ENCODE peak calls at places on chromosomes 16 and 17, in six cellular contexts. Y is suprapubic skin, F is ovary, K is spleen, R is right lobe of liver, Q is upper lobe of left lung. L is an unnamed sample. For H3K4me1, the result is how much of the 10 kb centered on the place peaks cover.

GRCh38 chr16:50745940-50746339 is 4.1 kb downstream of the CYLD start:
- DNase-seq in R (no peak), F (no peak), Y (no peak), Q (no peak), K (no peak), L (no peak)

GRCh38 chr16:59330030-59330670 is 596.0 kb upstream of the GOT2 start:
- DNase-seq in R (no peak), Q (no peak), F (no peak), Y (no peak), K (no peak), L (no peak)

GRCh38 chr17:58105093-58105492 is 21.9 kb downstream of the DYNLL2 start:
- DNase-seq in F (no peak), K (no peak), Q (no peak), R (no peak), Y (no peak), L (no peak)

GRCh38 chr17:80152057-80152831 is 5.3 kb upstream of the EIF4A3 start:
- DNase-seq in R (no peak), F (no peak), Y (peak), Q (no peak), K (no peak), L (no peak)

GRCh38 chr16:27269300-27270150 is 953 bp upstream of the NSMCE1 start:
- DNase-seq in Q (no peak), F (no peak), Y (no peak), K (no peak), R (peak), L (no peak)

GRCh38 chr17:2853111-2853721 is 57.0 kb downstream of the RAP1GAP2 start:
- DNase-seq in R (no peak), Q (peak), Y (peak), F (peak), K (peak), L (no peak)

GRCh38 chr17:78530675-78531074 is 46.5 kb downstream of the DNAH17 start:
- DNase-seq in K (peak), R (no peak), Q (no peak), F (no peak), Y (no peak), L (no peak)

GRCh38 chr16:70610273-70611223 is 35.8 kb upstream of the IL34 start:
- DNase-seq in Q (peak), R (no peak), K (peak), F (no peak), Y (no peak), L (peak)

GRCh38 chr17:40058151-40058784 is 4.1 kb upstream of the MED24 start:
- DNase-seq in F (no peak), Q (no peak), Y (no peak), R (no peak), K (no peak), L (no peak)

GRCh38 chr17:76696763-76697701 is 13.7 kb downstream of the MXRA7 start:
- DNase-seq in K (peak), Q (no peak), F (peak), Y (no peak), R (no peak), L (peak)

GRCh38 chr17:305090-305976 is 47.3 kb downstream of the RPH3AL start:
- DNase-seq in Y (no peak), R (no peak), Q (no peak), F (no peak), K (peak), L (no peak)

GRCh38 chr16:1631230-1631629 is 19.1 kb downstream of the CRAMP1 start:
- DNase-seq in F (no peak), Q (no peak), K (no peak), R (no peak), Y (no peak), L (no peak)

GRCh38 chr16:68197250-68197649 is 38.7 kb downstream of the ESRP2 start:
- DNase-seq in Y (no peak), F (no peak), Q (no peak), R (no peak), K (no peak), L (no peak)

GRCh38 chr17:61718022-61718421 is 127.0 kb upstream of the NACA2 start:
- DNase-seq in R (no peak), Y (no peak), K (no peak), F (no peak), Q (no peak), L (no peak)

GRCh38 chr17:37607637-37608368 is 1.4 kb downstream of the SYNRG start:
- DNase-seq in F (no peak), Y (no peak), R (no peak), K (peak), Q (no peak), L (no peak)

GRCh38 chr17:13476722-13477121 is 125.0 kb downstream of the HS3ST3A1 start:
- DNase-seq in K (no peak), Y (no peak), Q (no peak), F (no peak), R (no peak), L (no peak)

GRCh38 chr16:52577130-52577706 is 30.3 kb upstream of the TOX3 start:
- DNase-seq in R (no peak), Q (no peak), F (no peak), K (no peak), Y (no peak), L (no peak)

GRCh38 chr16:87844374-87844733 is 25.0 kb downstream of the SLC7A5 start:
- DNase-seq in F (no peak), Y (no peak), R (peak), K (no peak), Q (no peak), L (no peak)

GRCh38 chr16:880471-881171 is 80.1 kb upstream of the GNG13 start:
- DNase-seq in Y (no peak), K (peak), Q (no peak), F (no peak), R (no peak), L (no peak)

GRCh38 chr16:84096447-84097005 is 20.2 kb downstream of the MBTPS1 start:
- DNase-seq in Y (no peak), F (no peak), Q (peak), K (no peak), R (no peak), L (no peak)

GRCh38 chr17:30958187-30958586 is 12.7 kb upstream of the RNF135 start:
- DNase-seq in R (peak), F (no peak), Q (peak), Y (peak), K (no peak), L (no peak)

GRCh38 chr17:59373879-59374495 is 42.5 kb downstream of the YPEL2 start:
- DNase-seq in K (no peak), Q (no peak), Y (no peak), F (no peak), R (no peak), L (peak)

GRCh38 chr16:919658-920631 is 50.8 kb downstream of the LMF1 start:
- DNase-seq in F (no peak), Y (no peak), K (peak), Q (no peak), R (no peak), L (no peak)

GRCh38 chr17:78117027-78117981 is 11.3 kb downstream of the TMC6 start:
- DNase-seq in F (no peak), Y (peak), Q (no peak), K (peak), R (peak), L (no peak)

DNA sequence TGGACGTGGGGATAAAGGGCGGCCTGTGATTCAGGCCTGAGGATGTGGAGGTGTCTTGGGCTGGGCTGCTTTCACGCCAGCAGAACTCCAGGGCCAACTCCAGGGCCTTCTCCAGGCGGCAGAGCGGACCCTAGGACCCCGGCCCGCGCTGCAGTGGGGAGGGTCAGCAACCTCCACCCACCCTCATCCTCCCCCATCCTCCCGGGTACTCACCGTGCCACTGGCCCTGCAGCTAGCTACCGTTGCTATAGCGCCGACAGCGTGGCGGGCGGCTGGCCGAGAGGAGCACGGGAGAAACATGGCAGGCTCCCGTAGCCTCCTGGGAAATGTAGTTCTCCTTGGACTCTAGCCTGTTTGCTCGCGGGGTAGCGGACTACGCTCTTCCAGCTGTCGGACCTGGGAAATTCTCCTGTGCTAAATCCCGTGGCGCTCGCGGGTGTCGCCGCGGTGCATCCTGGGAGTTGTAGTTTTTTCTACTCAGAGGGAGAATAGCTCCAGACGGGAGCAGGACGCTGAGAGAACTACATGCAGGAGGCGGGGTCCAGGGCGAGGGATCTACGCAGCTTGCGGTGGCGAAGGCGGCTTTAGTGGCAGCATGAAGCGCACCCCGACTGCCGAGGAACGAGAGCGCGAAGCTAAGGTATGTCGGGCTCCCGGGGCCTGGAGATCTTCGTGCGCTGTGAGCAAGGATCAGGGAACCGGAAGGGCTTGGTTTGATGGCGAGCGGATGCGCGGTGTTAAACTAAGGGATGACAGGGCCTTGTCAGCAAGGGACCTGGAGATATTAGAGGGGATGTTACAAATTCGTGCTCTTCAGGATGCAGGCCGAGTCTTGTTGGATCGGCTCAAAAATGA is at the start of the genes FTO and RPGRIP1L:
- DNase-seq in Y (peak), K (peak), Q (peak), R (peak), F (peak), L (peak)
- TF ChIP-seq POLR2A in Y (no peak), K (no peak), Q (no peak), R (no peak), F (no peak), L (peak)

DNA sequence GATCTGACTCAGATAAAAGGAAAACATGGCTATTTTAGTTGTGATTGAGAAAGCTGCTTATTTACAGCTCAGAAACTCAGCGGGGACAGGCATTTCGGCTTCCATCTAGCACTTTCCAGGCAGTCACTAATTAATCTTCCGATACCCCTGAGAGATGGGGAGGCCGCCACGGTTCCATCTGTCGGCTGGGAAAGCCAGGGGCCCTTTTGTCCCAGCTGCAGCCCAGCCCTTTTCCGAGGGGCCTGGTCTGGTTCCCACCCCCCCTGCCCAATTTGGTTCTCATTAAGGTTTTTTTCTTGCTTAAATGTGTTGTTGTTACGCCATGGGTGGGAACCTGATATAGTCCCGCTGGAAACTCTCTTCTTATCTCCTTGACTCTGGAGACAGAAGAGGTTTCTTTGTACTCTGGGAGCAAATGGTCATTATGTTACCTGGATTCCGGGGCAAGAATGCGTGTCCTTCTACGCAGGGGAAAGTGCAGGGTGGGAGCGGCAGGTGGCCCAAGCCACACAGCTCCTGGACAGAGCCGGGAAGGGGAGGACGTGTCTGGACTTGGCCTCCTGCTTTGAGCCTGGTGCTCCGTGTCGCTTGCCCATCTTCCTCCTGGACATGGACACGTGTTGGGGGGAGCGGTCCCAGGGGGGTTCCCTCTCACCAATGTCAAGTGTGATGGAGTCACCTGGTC is 50.9 kb upstream of the GSE1 start:
- DNase-seq in Y (no peak), F (no peak), K (no peak), R (no peak), Q (no peak), L (no peak)
- H3K4me1 ChIP-seq in Y (half or more), F (under half), K (under half), R (half or more), Q (half or more), L (under half)

DNA sequence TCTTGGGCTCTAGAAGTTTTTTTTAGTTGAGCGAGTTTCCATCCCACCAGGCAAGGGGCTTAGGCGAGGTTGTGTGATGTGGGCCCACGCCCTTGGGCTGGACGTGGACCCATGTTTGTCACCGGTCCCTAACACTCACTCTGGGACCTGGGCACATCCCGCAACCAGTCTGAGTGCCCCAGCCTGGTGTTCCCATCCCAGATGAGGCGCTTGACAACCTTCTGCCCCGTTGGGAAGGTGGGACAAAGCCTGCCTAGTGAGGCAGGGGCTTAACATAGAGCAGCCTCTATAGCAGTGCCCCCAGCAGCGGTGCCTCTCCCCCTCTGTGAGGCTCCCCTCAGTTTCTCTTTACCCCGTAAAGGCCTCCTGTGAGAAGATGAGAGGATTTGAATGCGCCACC is 22.5 kb downstream of the CMIP start:
- DNase-seq in Q (no peak), F (no peak), R (no peak), Y (no peak), K (peak), L (no peak)
- H3K27ac ChIP-seq in Q (no peak), F (no peak), R (no peak), Y (no peak), K (no peak), L (no peak)

DNA sequence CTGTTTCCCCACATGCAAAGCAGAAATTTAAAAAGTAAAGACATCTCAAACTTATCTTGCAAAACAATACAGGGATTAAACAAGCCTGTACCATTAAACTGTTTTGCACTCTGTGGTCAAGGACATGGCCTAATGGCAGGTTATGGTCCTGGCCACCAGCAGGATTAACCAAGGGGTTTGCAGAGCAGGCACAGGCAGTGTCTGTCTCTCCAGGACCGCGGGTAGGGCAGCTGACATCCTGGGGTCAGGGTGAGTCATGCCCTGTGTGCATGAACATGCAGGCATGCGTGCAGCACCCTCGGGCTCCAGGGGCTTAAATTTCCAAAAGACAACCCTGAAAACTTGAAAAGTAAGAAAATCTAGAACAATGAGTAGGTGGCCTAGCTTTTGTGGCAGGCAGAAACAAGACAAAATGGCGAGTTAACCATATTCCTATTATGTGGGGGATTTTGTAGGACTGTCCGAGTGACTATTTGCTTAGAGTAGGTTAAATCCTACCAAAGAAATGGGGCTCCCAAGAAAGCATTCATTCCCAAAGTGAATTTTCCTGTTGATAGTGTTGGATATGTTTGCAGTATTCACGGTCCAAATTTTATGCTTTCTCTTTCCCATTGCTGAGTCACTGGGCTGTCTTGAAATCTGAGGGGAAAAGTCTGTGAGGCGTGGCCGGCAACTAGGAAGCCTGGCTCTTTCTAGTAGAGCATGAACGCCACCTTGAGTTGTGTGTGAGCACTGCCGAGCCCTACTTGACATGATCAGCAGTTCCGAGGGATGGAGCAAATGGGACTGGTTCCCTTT is 158.4 kb upstream of the FAM20A start:
- DNase-seq in R (peak), K (peak), Y (peak), Q (peak), F (peak), L (peak)
- TF ChIP-seq POLR2A in R (peak), K (no peak), Y (no peak), Q (no peak), F (no peak), L (peak)

GRCh38 chr17:38885044-38885727 is 15.3 kb downstream of the LASP1 start:
- DNase-seq in Q (no peak), K (no peak), Y (no peak), R (peak), F (no peak), L (no peak)
- H3K4me1 ChIP-seq in Q (half or more), K (half or more), Y (half or more), R (half or more), F (under half), L (under half)

GRCh38 chr16:72983241-72983640 is 64.7 kb downstream of the ZFHX3 start:
- DNase-seq in F (no peak), Q (no peak), Y (peak), K (no peak), R (no peak), L (no peak)

GRCh38 chr16:72987480-72987901 is 60.4 kb downstream of the ZFHX3 start:
- DNase-seq in F (no peak), R (no peak), Y (no peak), Q (no peak), K (no peak), L (peak)

GRCh38 chr16:72983728-72984350 is 64.1 kb downstream of the ZFHX3 start:
- DNase-seq in Y (peak), F (no peak), Q (no peak), R (no peak), K (no peak), L (no peak)

GRCh38 chr16:72986011-72986410 is 61.9 kb downstream of the ZFHX3 start:
- DNase-seq in K (no peak), F (peak), Y (peak), R (peak), Q (peak), L (peak)

DNA sequence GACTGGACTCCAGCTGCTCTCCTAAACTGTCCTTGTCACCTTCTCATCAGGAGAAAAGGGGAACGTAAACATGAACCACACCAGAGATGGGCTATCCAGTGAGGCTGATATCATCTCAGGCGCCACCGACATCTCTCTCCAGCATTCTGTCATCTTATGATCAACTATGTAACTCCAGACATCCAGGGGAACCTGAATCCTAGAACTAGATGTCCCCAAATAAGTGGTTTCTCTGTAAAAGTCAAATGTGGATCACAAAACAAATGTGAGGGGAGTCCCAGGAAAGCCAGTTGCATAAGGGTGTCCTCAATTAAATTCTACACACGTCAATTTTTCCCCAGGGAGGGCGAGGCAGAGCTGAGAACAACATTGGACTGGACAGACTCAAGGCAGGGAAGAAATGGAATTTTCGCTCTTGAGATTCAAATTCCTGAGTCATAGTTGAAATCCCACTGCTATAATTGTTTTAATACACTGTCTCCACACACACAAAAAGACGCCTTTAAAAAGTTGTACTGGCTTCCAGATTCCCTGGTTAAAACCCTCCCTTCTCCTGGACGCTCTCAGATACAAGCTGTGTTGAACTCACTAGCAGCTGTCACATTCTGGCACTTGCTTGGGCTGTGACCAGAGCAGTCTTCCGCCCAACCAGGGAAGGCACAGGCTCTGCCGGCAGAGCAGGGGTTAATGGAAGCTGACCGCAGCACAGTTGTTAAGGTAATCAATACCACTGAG is 62.6 kb downstream of the ZFHX3 start:
- DNase-seq in F (no peak), R (peak), K (no peak), Y (peak), Q (no peak), L (peak)
- H3K27ac ChIP-seq in F (no peak), R (no peak), K (no peak), Y (peak), Q (peak), L (peak)

DNA sequence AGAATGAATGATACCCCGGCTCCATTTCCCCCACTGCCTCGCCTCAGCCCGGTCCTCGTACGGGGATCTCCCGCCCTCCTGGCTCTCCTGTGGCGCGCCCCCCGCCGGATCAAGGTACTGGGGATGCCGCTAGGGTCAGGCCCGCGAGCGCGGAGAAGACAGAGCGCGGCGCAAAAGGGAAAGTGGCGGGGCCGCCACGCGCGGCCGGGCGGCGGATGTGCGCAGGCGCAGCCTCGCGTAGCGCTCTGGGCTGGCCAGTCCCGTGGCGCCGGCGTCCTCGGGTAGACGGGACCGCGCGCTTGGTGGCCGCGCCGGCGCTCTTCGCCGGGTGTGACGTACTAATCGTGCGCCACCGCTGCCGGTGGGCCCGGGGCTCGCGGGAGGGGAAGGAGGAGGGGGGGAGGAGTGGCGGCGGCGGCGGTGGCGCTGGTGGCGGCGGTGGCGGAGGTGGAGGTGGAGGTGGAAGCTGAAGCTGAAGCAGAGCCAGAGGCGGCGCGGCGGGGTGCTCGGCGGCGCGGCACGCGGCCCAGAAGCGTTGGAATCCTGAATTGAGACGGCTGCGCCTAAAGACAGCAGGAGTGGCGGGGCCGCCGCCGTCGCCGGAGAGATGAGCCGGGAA is at the start of gene SENP3:
- DNase-seq in K (peak), Y (peak), F (peak), Q (peak), R (peak), L (peak)
- TF ChIP-seq POLR2A in K (peak), Y (peak), F (peak), Q (no peak), R (peak), L (peak)

L was measured in gastrocnemius medialis.